ENCODE peak calls at places on chromosomes 5 and 9, in nine cellular contexts. C is activated naive CD8-positive, alpha-beta T cell treated with anti-CD3 and anti-CD28 coated beads, Interleukin-2, amount 50 U/mL, for 16 hours; D is mammary epithelial cell; W is testis; V is non-pigmented ciliary epithelial cell; A is stimulated activated CD8-positive, alpha-beta memory T cell treated with anti-CD3 and anti-CD28 coated beads, Interleukin-7, amount 100 ng/mL, for 4 hours; T is cardiac fibroblast; Q is iPS-NIHi11; F is activated T-cell treated with anti-CD3 and anti-CD28 coated beads for 1 hour. Y is an unnamed sample.
A peak's percentile ranks its signal among the peaks of the same experiment; 100 is the strongest.

GRCh38 chr5:31887556-31887955 is 248.6 kb downstream of the PDZD2 start:
- DNase-seq in C (no peak), D (no peak), W (no peak), V (no peak), A (no peak), T (no peak), Q (no peak), F (no peak), Y (no peak)

GRCh38 chr9:131735238-131736181 is 4.4 kb downstream of the RAPGEF1 start:
- DNase-seq in C (no peak), D (no peak), W (no peak), V (no peak), A (no peak), T (no peak), Q (no peak), F (no peak), Y (no peak)

GRCh38 chr9:18190671-18191374 is 283.1 kb upstream of the ADAMTSL1 start:
- DNase-seq in C (no peak), D (no peak), W (no peak), V (no peak), A (no peak), T (no peak), Q (peak; percentile 8), F (no peak), Y (no peak)

GRCh38 chr9:99680191-99680590 is 141.5 kb upstream of the NR4A3 start:
- DNase-seq in C (no peak), D (peak; percentile 23), W (no peak), V (peak; percentile 49), A (no peak), T (no peak), Q (no peak), F (no peak), Y (peak; percentile 60)

GRCh38 chr5:36944607-36945225 is 68.1 kb downstream of the NIPBL start:
- DNase-seq in C (no peak), D (peak; percentile 39), W (no peak), V (peak; percentile 54), A (no peak), T (peak; percentile 85), Q (no peak), F (no peak), Y (no peak)

GRCh38 chr5:147432323-147432722 is 77.5 kb downstream of the DPYSL3 start:
- DNase-seq in C (no peak), D (no peak), W (no peak), V (no peak), A (no peak), T (no peak), Q (no peak), F (no peak), Y (no peak)

GRCh38 chr5:137706841-137707240 is 29.0 kb downstream of the KLHL3 start:
- DNase-seq in C (no peak), D (no peak), W (no peak), V (no peak), A (no peak), T (peak; percentile 44), Q (no peak), F (no peak), Y (no peak)

GRCh38 chr5:83428126-83428525 is 43.4 kb upstream of the VCAN start:
- DNase-seq in C (no peak), D (no peak), W (no peak), V (no peak), A (no peak), T (peak; percentile 39), Q (no peak), F (no peak), Y (no peak)

GRCh38 chr9:137816531-137817235 is 60.9 kb upstream of the CACNA1B start:
- DNase-seq in C (no peak), D (no peak), W (no peak), V (no peak), A (no peak), T (no peak), Q (no peak), F (no peak), Y (no peak)

GRCh38 chr9:96008502-96009222 is 133.2 kb downstream of the ERCC6L2 start:
- DNase-seq in C (no peak), D (peak; percentile 26), W (no peak), V (no peak), A (no peak), T (no peak), Q (no peak), F (no peak), Y (no peak)

GRCh38 chr9:86279839-86280238 is 2.5 kb downstream of the ISCA1 start:
- DNase-seq in C (no peak), D (no peak), W (no peak), V (no peak), A (no peak), T (no peak), Q (no peak), F (no peak), Y (no peak)

GRCh38 chr9:130878295-130878694 is 18.3 kb downstream of the QRFP start:
- DNase-seq in C (no peak), D (no peak), W (no peak), V (no peak), A (no peak), T (no peak), Q (no peak), F (no peak), Y (no peak)

GRCh38 chr9:137759649-137760321 is 117.8 kb upstream of the CACNA1B start:
- DNase-seq in C (no peak), D (no peak), W (no peak), V (no peak), A (no peak), T (no peak), Q (peak; percentile 58), F (no peak), Y (no peak)

GRCh38 chr9:127366594-127366993 is 30.4 kb upstream of the SLC2A8 start:
- DNase-seq in C (no peak), D (no peak), W (peak; percentile 14), V (no peak), A (no peak), T (no peak), Q (no peak), F (no peak), Y (no peak)

GRCh38 chr9:121331549-121331948 is 38.5 kb downstream of the STOM start:
- DNase-seq in C (no peak), D (no peak), W (no peak), V (no peak), A (no peak), T (no peak), Q (no peak), F (no peak), Y (no peak)

GRCh38 chr5:6545036-6545693 is 87.7 kb downstream of the NSUN2 start:
- DNase-seq in C (no peak), D (no peak), W (no peak), V (no peak), A (no peak), T (no peak), Q (no peak), F (no peak), Y (no peak)

GRCh38 chr9:101582593-101582992 is 12.2 kb downstream of the PPP3R2 start:
- DNase-seq in C (no peak), D (peak; percentile 31), W (no peak), V (peak; percentile 28), A (no peak), T (no peak), Q (no peak), F (no peak), Y (peak; percentile 43)

GRCh38 chr5:159451197-159452052 is 121.1 kb upstream of the IL12B start:
- DNase-seq in C (no peak), D (peak; percentile 84), W (peak; percentile 72), V (peak; percentile 84), A (no peak), T (peak; percentile 95), Q (no peak), F (no peak), Y (peak; percentile 85)

GRCh38 chr5:71887680-71888079 is 168.6 kb downstream of the CARTPT start:
- DNase-seq in C (no peak), D (peak; percentile 76), W (peak; percentile 40), V (peak; percentile 55), A (no peak), T (peak; percentile 89), Q (peak; percentile 68), F (no peak), Y (no peak)

GRCh38 chr9:33794560-33794959 is 801 bp upstream of the PRSS3 start:
- DNase-seq in C (no peak), D (peak; percentile 64), W (no peak), V (no peak), A (no peak), T (no peak), Q (no peak), F (no peak), Y (no peak)

GRCh38 chr5:50853151-50853550 is 186.7 kb downstream of the PARP8 start:
- DNase-seq in C (no peak), D (no peak), W (no peak), V (no peak), A (no peak), T (no peak), Q (no peak), F (no peak), Y (no peak)

GRCh38 chr5:7926296-7926695 is 57.3 kb downstream of the MTRR start:
- DNase-seq in C (no peak), D (peak; percentile 24), W (no peak), V (peak; percentile 97), A (no peak), T (peak; percentile 70), Q (no peak), F (no peak), Y (no peak)

GRCh38 chr9:130846487-130847305 is 11.6 kb downstream of the ABL1 start:
- DNase-seq in C (no peak), D (peak; percentile 54), W (peak; percentile 34), V (no peak), A (no peak), T (peak; percentile 85), Q (no peak), F (no peak), Y (peak; percentile 91)

GRCh38 chr5:107463731-107464130 is 207.0 kb downstream of the EFNA5 start:
- DNase-seq in C (no peak), D (no peak), W (no peak), V (no peak), A (no peak), T (no peak), Q (no peak), F (no peak), Y (no peak)

GRCh38 chr5:88144219-88145040 is 124.2 kb downstream of the TMEM161B start:
- DNase-seq in C (no peak), D (no peak), W (no peak), V (no peak), A (no peak), T (no peak), Q (no peak), F (no peak), Y (no peak)

GRCh38 chr5:21219255-21219654 is 1231.3 kb upstream of the CDH18 start:
- DNase-seq in C (no peak), D (peak; percentile 35), W (no peak), V (no peak), A (no peak), T (no peak), Q (peak; percentile 23), F (no peak), Y (peak; percentile 59)

GRCh38 chr9:21709464-21710058 is 92.9 kb upstream of the MTAP start:
- DNase-seq in C (peak; percentile 46), D (peak; percentile 57), W (peak; percentile 87), V (no peak), A (peak; percentile 48), T (peak; percentile 66), Q (peak; percentile 48), F (peak; percentile 56), Y (peak; percentile 80)

GRCh38 chr9:113281356-113281755 is 5.9 kb downstream of the PRPF4 start:
- DNase-seq in C (no peak), D (no peak), W (no peak), V (no peak), A (no peak), T (no peak), Q (no peak), F (no peak), Y (no peak)

GRCh38 chr9:32404856-32405255 is 20.4 kb downstream of the ACO1 start:
- DNase-seq in C (no peak), D (no peak), W (no peak), V (no peak), A (no peak), T (no peak), Q (no peak), F (no peak), Y (no peak)

GRCh38 chr9:103323699-103324098 is 328.6 kb downstream of the CYLC2 start:
- DNase-seq in C (no peak), D (no peak), W (no peak), V (no peak), A (no peak), T (no peak), Q (no peak), F (no peak), Y (no peak)